ENCODE peak calls at places on chromosomes 7 and 10, in six cellular contexts. U is activated CD4-positive, alpha-beta T cell treated with anti-CD3 and anti-CD28 coated beads, Interleukin-2, amount 10 ng/mL, durations not matched to agents 7 days and 5 days; Z is tibial nerve; P is NCI-H510A; Q is NCI-H1105; K is NCI-H748 treated with DMSO at 0.1 percent for 48 hours. A is an unnamed sample.

GRCh38 chr7:46723742-46724141 is 802.7 kb upstream of the IGFBP3 start:
- DNase-seq in U (no peak), Z (no peak), P (no peak), Q (no peak), K (no peak), A (no peak)

GRCh38 chr7:26787696-26788095 is 76.7 kb downstream of the SKAP2 start:
- DNase-seq in U (no peak), Z (no peak), P (no peak), Q (peak; percentile 14), K (no peak), A (peak; percentile 20)

GRCh38 chr10:119225288-119225687 is 17.9 kb downstream of the GRK5 start:
- DNase-seq in U (no peak), Z (no peak), P (no peak), Q (no peak), K (no peak), A (no peak)

GRCh38 chr7:44767912-44768662 is 19.4 kb downstream of the ZMIZ2 start:
- DNase-seq in U (peak; percentile 60), Z (peak; percentile 64), P (peak; percentile 5), Q (no peak), K (no peak), A (peak; percentile 74)

GRCh38 chr10:48575901-48576300 is 29.0 kb downstream of the ARHGAP22 start:
- DNase-seq in U (no peak), Z (no peak), P (no peak), Q (no peak), K (no peak), A (no peak)

GRCh38 chr10:132512693-132513345 is 24.8 kb upstream of the INPP5A start:
- DNase-seq in U (no peak), Z (no peak), P (no peak), Q (no peak), K (no peak), A (no peak)

GRCh38 chr10:113202011-113202410 is 252.0 kb downstream of the TCF7L2 start:
- DNase-seq in U (no peak), Z (no peak), P (no peak), Q (no peak), K (no peak), A (no peak)

GRCh38 chr7:8261711-8262695 is at the start of gene ICA1:
- DNase-seq in U (peak; percentile 16), Z (no peak), P (peak; percentile 83), Q (peak; percentile 81), K (peak; percentile 77), A (peak; percentile 79)

GRCh38 chr10:9635691-9636090 is 1382.0 kb upstream of the CELF2 start:
- DNase-seq in U (no peak), Z (no peak), P (no peak), Q (no peak), K (no peak), A (no peak)

GRCh38 chr10:85137253-85137652 is 808.9 kb downstream of the CCSER2 start:
- DNase-seq in U (no peak), Z (no peak), P (no peak), Q (no peak), K (no peak), A (no peak)

GRCh38 chr10:73591935-73592699 is 975 bp upstream of the USP54 start:
- DNase-seq in U (peak; percentile 30), Z (peak; percentile 65), P (peak; percentile 48), Q (no peak), K (no peak), A (peak; percentile 87)

GRCh38 chr7:110548372-110548771 is 542.6 kb upstream of the LRRN3 start:
- DNase-seq in U (no peak), Z (no peak), P (no peak), Q (no peak), K (no peak), A (no peak)

GRCh38 chr10:96360766-96361165 is 2.0 kb upstream of the OPALIN start:
- DNase-seq in U (no peak), Z (no peak), P (no peak), Q (no peak), K (no peak), A (no peak)

GRCh38 chr10:130301026-130301892 is 165.1 kb downstream of the GLRX3 start:
- DNase-seq in U (peak; percentile 79), Z (no peak), P (no peak), Q (no peak), K (no peak), A (peak; percentile 74)

GRCh38 chr7:158239290-158239981 is 348.2 kb downstream of the PTPRN2 start:
- DNase-seq in U (no peak), Z (no peak), P (peak; percentile 87), Q (peak; percentile 52), K (peak; percentile 74), A (no peak)

GRCh38 chr7:30427296-30428080 is 51.1 kb downstream of the NOD1 start:
- DNase-seq in U (no peak), Z (no peak), P (no peak), Q (no peak), K (no peak), A (no peak)

GRCh38 chr10:129174167-129175014 is 292.6 kb upstream of the MGMT start:
- DNase-seq in U (no peak), Z (no peak), P (no peak), Q (no peak), K (no peak), A (no peak)

GRCh38 chr7:42606217-42606905 is 305.5 kb downstream of the C7orf25 start:
- DNase-seq in U (no peak), Z (no peak), P (no peak), Q (no peak), K (no peak), A (no peak)

GRCh38 chr7:48154792-48155413 is 16.4 kb upstream of the ABCA13 start:
- DNase-seq in U (peak; percentile 40), Z (no peak), P (no peak), Q (no peak), K (no peak), A (peak; percentile 10)

GRCh38 chr10:17847586-17848296 is 38.6 kb downstream of the MRC1 start:
- DNase-seq in U (no peak), Z (no peak), P (no peak), Q (no peak), K (no peak), A (no peak)

GRCh38 chr10:57593983-57594573 is 673.6 kb downstream of the IPMK start:
- DNase-seq in U (no peak), Z (no peak), P (no peak), Q (no peak), K (no peak), A (no peak)

GRCh38 chr7:37694208-37695080 is 10.9 kb downstream of the GPR141 start:
- DNase-seq in U (no peak), Z (peak; percentile 19), P (peak; percentile 16), Q (no peak), K (no peak), A (peak; percentile 4)

GRCh38 chr7:105664816-105665525 is 83.7 kb upstream of the EFCAB10 start:
- DNase-seq in U (no peak), Z (no peak), P (peak; percentile 54), Q (peak; percentile 79), K (peak; percentile 85), A (no peak)

GRCh38 chr10:85642421-85643170 is 724.0 kb downstream of the GRID1 start:
- DNase-seq in U (no peak), Z (no peak), P (no peak), Q (no peak), K (no peak), A (peak; percentile 78)

A was measured in thyroid gland.